ENCODE peak calls at places on chromosomes 13 and 19, in nine cellular contexts. S, T, A, H, D, Q, J, K and E are unnamed samples.

GRCh38 chr13:92530364-92530763 is 696.2 kb upstream of the GPC6 start:
- DNase-seq in T (no peak), D (no peak), S (no peak), A (no peak), H (no peak), Q (no peak), K (no peak), J (no peak), E (no peak)

GRCh38 chr13:30110301-30111070 is 196.9 kb downstream of the KATNAL1 start:
- DNase-seq in H (no peak), K (no peak), D (no peak), A (no peak), T (no peak), J (no peak), Q (no peak), S (no peak), E (no peak)

GRCh38 chr13:94656766-94657165 is 55.1 kb downstream of the GPR180 start:
- DNase-seq in H (peak; percentile 33), Q (no peak), K (no peak), T (no peak), S (no peak), A (no peak), D (no peak), J (peak; percentile 35), E (no peak)

GRCh38 chr19:11505504-11506100 is at the start of gene ZNF653:
- DNase-seq in S (peak; percentile 94), T (peak; percentile 97), J (peak; percentile 91), K (peak; percentile 89), Q (peak; percentile 94), H (peak; percentile 94), D (peak; percentile 95), A (peak; percentile 59), E (peak; percentile 94)

GRCh38 chr19:53394522-53394973 is 401 bp upstream of the ZNF765 start:
- DNase-seq in A (no peak), J (no peak), K (peak; percentile 45), Q (peak; percentile 56), S (peak; percentile 56), H (no peak), D (peak; percentile 46), T (peak; percentile 67), E (peak; percentile 31)

GRCh38 chr13:99805361-99805760 is 166.2 kb downstream of the ZIC5 start:
- DNase-seq in A (no peak), D (no peak), T (no peak), J (no peak), Q (no peak), K (no peak), H (no peak), S (no peak), E (no peak)

GRCh38 chr13:112824429-112824828 is 134.6 kb downstream of the ATP11A start:
- DNase-seq in J (no peak), A (no peak), D (no peak), T (no peak), K (no peak), S (no peak), H (no peak), Q (no peak), E (peak; percentile 13)

GRCh38 chr19:46975918-46976782 is 43.5 kb upstream of the NPAS1 start:
- DNase-seq in Q (peak; percentile 96), D (peak; percentile 89), H (peak; percentile 98), J (peak; percentile 58), S (peak; percentile 97), K (peak; percentile 99), T (peak; percentile 97), A (no peak), E (peak; percentile 97)

GRCh38 chr13:21427741-21428140 is 31.4 kb downstream of the ZDHHC20 start:
- DNase-seq in S (no peak), K (no peak), T (no peak), J (no peak), D (no peak), A (no peak), Q (no peak), H (no peak), E (no peak)

GRCh38 chr19:5932146-5932545 is 18.1 kb downstream of the CAPS start:
- DNase-seq in T (no peak), Q (no peak), H (no peak), J (no peak), A (no peak), D (no peak), K (no peak), S (no peak), E (no peak)
- TF ChIP-seq POLR2A in T (no peak), Q (no peak), H (no peak), J (no peak), A (no peak), D (no peak), K (no peak), S (no peak), E (no peak)

GRCh38 chr19:13150919-13151604 is 851 bp downstream of the IER2 start:
- DNase-seq in J (no peak), K (peak; percentile 21), A (no peak), D (peak; percentile 68), Q (peak; percentile 30), S (peak; percentile 43), H (peak; percentile 19), T (peak; percentile 83), E (no peak)

GRCh38 chr19:13151605-13152355 is 1.6 kb downstream of the IER2 start:
- DNase-seq in D (peak; percentile 98), H (peak; percentile 97), A (peak; percentile 76), T (peak; percentile 99), S (peak; percentile 98), K (peak; percentile 98), Q (peak; percentile 97), J (peak; percentile 95), E (peak; percentile 99)

GRCh38 chr19:13149628-13150186 is 468 bp downstream of the STX10 start:
- DNase-seq in S (peak; percentile 63), D (peak; percentile 61), Q (peak; percentile 55), A (no peak), H (peak; percentile 61), J (peak; percentile 52), T (peak; percentile 78), K (peak; percentile 73), E (peak; percentile 61)

GRCh38 chr19:13152356-13152853 is 2.2 kb downstream of the IER2 start:
- DNase-seq in K (no peak), D (no peak), S (no peak), J (no peak), A (no peak), T (no peak), Q (no peak), H (no peak), E (no peak)

DNA sequence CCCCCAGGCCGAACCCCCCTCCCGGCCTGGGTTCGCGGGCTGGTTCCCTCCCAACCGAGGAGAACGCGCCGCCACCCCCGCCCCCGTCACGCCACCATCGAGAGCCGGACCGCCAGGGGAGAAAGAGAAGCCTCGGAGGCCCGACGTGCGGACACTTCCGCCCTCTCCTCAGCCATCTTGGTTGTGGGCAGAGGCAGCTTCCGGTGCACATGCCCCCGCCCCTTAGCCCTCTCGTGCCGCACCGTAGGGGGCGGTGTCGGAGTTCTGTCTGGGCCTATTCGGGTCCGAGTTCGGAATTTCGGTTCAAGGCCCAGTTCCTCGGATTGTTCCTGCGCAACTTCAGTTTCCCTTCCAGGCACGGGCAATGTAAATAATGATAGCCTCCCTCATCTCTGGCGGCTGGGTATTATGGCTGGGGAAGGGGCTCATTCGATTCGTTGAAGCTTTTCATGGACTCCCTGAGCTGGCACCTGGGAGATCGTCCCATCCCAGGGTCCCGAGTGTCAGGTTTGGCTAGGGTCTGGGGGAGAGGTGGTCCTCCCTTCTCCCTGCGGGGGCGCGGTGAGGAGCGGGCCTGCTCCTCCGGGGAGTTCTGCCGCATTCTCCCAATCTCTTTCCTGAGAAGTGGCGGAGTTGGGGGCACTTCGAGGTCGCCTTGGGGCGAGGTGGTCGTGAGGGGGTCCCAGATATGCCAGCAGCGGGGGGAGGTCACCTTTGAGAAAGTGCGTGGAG is at the start of the genes IER2 and STX10:
- DNase-seq in K (peak; percentile 97), H (peak; percentile 96), T (peak; percentile 98), S (peak; percentile 96), D (peak; percentile 97), Q (peak; percentile 97), A (peak; percentile 90), J (peak; percentile 94), E (peak; percentile 95)
- H3K4me1 ChIP-seq in K (peaks cover 9% of the 10 kb centered on the region), H (peaks cover 12% of the 10 kb centered on the region), T (peaks cover 28% of the 10 kb centered on the region), S (peaks cover 26% of the 10 kb centered on the region), D (peaks cover 9% of the 10 kb centered on the region), Q (peaks cover 10% of the 10 kb centered on the region), A (peaks cover 52% of the 10 kb centered on the region), J (peaks cover 8% of the 10 kb centered on the region), E (peaks cover 34% of the 10 kb centered on the region)

GRCh38 chr13:109784590-109785140 is 1.7 kb downstream of the IRS2 start:
- DNase-seq in A (no peak), K (peak; percentile 82), D (peak; percentile 78), T (peak; percentile 78), J (peak; percentile 79), Q (peak; percentile 84), H (peak; percentile 51), S (peak; percentile 74), E (peak; percentile 85)
- TF ChIP-seq CTCF in A (peak; percentile 29), K (no peak), D (peak; percentile 24), T (peak; percentile 76), J (peak; percentile 64), Q (peak; percentile 45), H (peak; percentile 48), S (peak; percentile 23), E (peak; percentile 86)

GRCh38 chr19:862529-863304 is 3.3 kb downstream of the CFD start:
- DNase-seq in T (no peak), J (peak; percentile 64), D (peak; percentile 68), K (peak; percentile 47), S (peak; percentile 62), A (no peak), H (peak; percentile 47), Q (peak; percentile 79), E (peak; percentile 61)
- TF ChIP-seq POLR2A in T (no peak), J (no peak), D (no peak), K (no peak), S (no peak), A (no peak), H (no peak), Q (no peak), E (no peak)